ENCODE peak calls at places on chromosomes 6 and 20, in nine cellular contexts. V is HL-60, X is epithelial cell of esophagus, A is skeletal muscle cell, U is cardiac muscle cell, Z is lower lobe of right lung, Y is bronchial epithelial cell, D is HFF-Myc, K is gastrocnemius medialis. P is an unnamed sample.

GRCh38 chr6:11766589-11767450 is 11.8 kb downstream of the ADTRP start:
- DNase-seq in Z (no peak), U (no peak), Y (peak), V (no peak), X (peak), K (no peak), D (peak), A (peak), P (peak)

GRCh38 chr6:78701407-78701806 is 165.9 kb upstream of the IRAK1BP1 start:
- DNase-seq in K (no peak), Z (no peak), V (no peak), A (peak), U (no peak), Y (peak), D (peak), X (peak), P (peak)

GRCh38 chr20:9021699-9022098 is 47.2 kb upstream of the PLCB4 start:
- DNase-seq in K (no peak), X (peak), A (no peak), U (no peak), V (no peak), Y (no peak), D (no peak), Z (no peak), P (no peak)

GRCh38 chr6:37696841-37697735 is 595 bp downstream of the MDGA1 start:
- DNase-seq in A (no peak), Y (no peak), U (peak), V (no peak), X (peak), K (no peak), Z (no peak), D (no peak), P (peak)

GRCh38 chr6:75282706-75283105 is 1.9 kb downstream of the TMEM30A start:
- DNase-seq in Y (peak), Z (no peak), A (no peak), D (no peak), X (peak), K (no peak), U (no peak), V (no peak), P (no peak)

GRCh38 chr6:91634791-91635190 is 1047.9 kb upstream of the MAP3K7 start:
- DNase-seq in X (peak), D (no peak), A (no peak), K (no peak), V (no peak), Z (no peak), Y (peak), U (no peak), P (no peak)

GRCh38 chr20:59017493-59018231 is 1.6 kb upstream of the TUBB1 start:
- DNase-seq in U (no peak), Z (no peak), K (no peak), V (no peak), A (no peak), X (no peak), D (no peak), Y (no peak), P (no peak)

GRCh38 chr6:32113386-32114352 is 4.5 kb upstream of the TNXB start:
- DNase-seq in U (no peak), V (no peak), D (peak), Z (peak), K (peak), Y (no peak), A (peak), X (no peak), P (peak)

GRCh38 chr20:36109251-36109947 is 45.1 kb upstream of the EPB41L1 start:
- DNase-seq in A (no peak), Z (no peak), K (no peak), U (no peak), V (no peak), Y (no peak), X (no peak), D (no peak), P (peak)

GRCh38 chr6:15907914-15908518 is 220.9 kb upstream of the MYLIP start:
- DNase-seq in V (no peak), Z (no peak), X (peak), A (no peak), K (no peak), D (no peak), U (no peak), Y (peak), P (no peak)

GRCh38 chr20:3788685-3789155 is 2.2 kb upstream of the CENPB start:
- DNase-seq in X (no peak), A (no peak), D (no peak), V (no peak), Z (peak), K (no peak), U (no peak), Y (no peak), P (no peak)

GRCh38 chr6:158635427-158636073 is 9.0 kb downstream of the DYNLT1 start:
- DNase-seq in X (no peak), A (no peak), Y (no peak), Z (no peak), V (no peak), U (no peak), K (no peak), D (no peak), P (no peak)

GRCh38 chr6:12342664-12343063 is 52.5 kb downstream of the EDN1 start:
- DNase-seq in Z (no peak), K (no peak), U (no peak), D (no peak), Y (peak), V (no peak), X (no peak), A (no peak), P (no peak)

GRCh38 chr6:64254558-64254957 is 619.0 kb downstream of the PHF3 start:
- DNase-seq in U (no peak), D (no peak), V (no peak), Y (peak), A (no peak), X (peak), Z (no peak), K (no peak), P (no peak)

GRCh38 chr6:134351615-134352474 is 33.9 kb upstream of the SGK1 start:
- DNase-seq in K (peak), Y (no peak), D (no peak), U (no peak), Z (no peak), V (no peak), A (peak), X (no peak), P (no peak)

GRCh38 chr6:135233676-135234491 is 52.8 kb downstream of the MYB start:
- DNase-seq in U (no peak), X (no peak), D (no peak), Y (no peak), K (no peak), V (peak), Z (no peak), A (no peak), P (no peak)

GRCh38 chr6:69589626-69590025 is 207.2 kb downstream of the LMBRD1 start:
- DNase-seq in Y (no peak), D (no peak), U (no peak), V (no peak), K (no peak), A (no peak), Z (no peak), X (no peak), P (no peak)

GRCh38 chr6:144158133-144158532 is 7.8 kb downstream of the STX11 start:
- DNase-seq in K (peak), X (no peak), V (no peak), U (peak), Y (peak), D (no peak), Z (no peak), A (peak), P (peak)

GRCh38 chr6:106739387-106739786 is 110.0 kb downstream of the QRSL1 start:
- DNase-seq in K (peak), X (peak), D (no peak), V (no peak), Y (peak), U (no peak), A (no peak), Z (peak), P (peak)

GRCh38 chr20:25048519-25048952 is 9.4 kb downstream of the ACSS1 start:
- DNase-seq in X (no peak), D (no peak), U (no peak), A (no peak), Z (peak), V (peak), Y (no peak), K (peak), P (no peak)

GRCh38 chr6:84568971-84569370 is 195.4 kb downstream of the TBX18 start:
- DNase-seq in Y (peak), K (no peak), V (no peak), U (no peak), X (peak), Z (no peak), D (no peak), A (no peak), P (peak)

GRCh38 chr6:33209856-33210255 is 1.6 kb downstream of the RING1 start:
- DNase-seq in D (no peak), K (no peak), V (no peak), X (no peak), U (no peak), Z (no peak), A (no peak), Y (no peak), P (no peak)
- H3K4me3 ChIP-seq in D (no peak), K (no peak), V (no peak), X (no peak), U (no peak), Z (no peak), A (no peak), Y (no peak), P (no peak)

DNA sequence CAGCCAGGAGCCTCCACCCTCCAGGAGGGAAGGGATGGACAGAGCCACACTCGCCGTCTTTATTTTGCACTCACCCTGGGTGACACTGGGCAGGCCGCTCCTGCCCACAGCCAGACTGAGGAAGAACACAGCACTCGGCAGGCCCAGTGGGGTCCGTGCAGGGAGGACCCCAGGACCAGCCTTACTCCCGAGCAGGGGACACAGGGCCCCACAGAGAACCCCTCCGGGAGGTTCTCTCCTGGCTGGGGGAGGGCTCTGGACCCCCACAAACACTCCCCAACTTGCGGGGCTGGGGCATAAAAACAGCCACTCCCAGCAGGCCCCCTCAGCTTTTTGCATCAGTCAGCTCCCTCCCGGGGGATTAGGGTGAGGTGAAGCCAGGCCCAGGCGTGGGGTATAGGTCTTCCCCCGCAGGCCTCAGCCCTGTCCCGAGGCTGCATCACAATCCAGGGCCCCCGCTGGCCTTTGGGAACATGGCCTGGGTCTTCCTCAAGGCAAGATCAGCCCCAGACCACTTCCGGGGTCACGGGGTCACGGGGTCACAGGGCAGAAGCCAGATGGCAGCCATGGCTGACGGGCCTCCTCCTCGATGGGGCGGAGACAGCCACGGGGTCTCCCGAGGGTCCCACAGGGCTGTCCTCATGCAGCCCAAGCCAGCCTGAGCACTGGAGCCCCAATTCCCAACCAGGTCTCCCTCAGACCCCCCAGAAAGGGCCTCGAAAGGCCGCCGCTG is 3.2 kb downstream of the TNFRSF6B start:
- DNase-seq in A (no peak), V (no peak), D (no peak), U (no peak), Y (no peak), X (no peak), K (peak), Z (peak), P (no peak)
- H3K4me3 ChIP-seq in A (no peak), V (no peak), D (no peak), U (no peak), Y (no peak), X (no peak), K (no peak), Z (no peak), P (no peak)

DNA sequence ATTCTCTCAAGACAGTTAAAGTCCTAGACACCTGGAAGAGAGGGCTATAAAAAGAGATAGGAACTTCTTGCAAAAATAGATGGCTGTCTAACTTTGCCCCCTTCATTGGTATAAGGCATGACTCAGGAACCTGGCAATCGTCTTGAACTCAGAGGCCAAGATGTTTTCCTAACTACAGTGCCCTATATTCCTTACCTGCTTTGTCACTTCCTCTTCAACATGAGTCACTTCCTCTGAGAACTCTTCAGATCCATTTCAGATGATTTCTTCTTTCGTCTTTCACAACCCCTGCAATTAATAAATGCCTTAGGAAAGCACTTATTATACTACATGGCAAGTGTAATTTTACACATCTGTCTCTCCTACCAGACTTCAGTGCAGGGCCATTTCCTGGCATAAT is 83.5 kb downstream of the HAO1 start:
- DNase-seq in Z (no peak), Y (peak), X (peak), V (no peak), A (peak), K (no peak), U (no peak), D (peak), P (peak)
- H3K4me3 ChIP-seq in Z (no peak), Y (no peak), X (no peak), V (no peak), A (no peak), K (no peak), U (no peak), D (no peak), P (no peak)

DNA sequence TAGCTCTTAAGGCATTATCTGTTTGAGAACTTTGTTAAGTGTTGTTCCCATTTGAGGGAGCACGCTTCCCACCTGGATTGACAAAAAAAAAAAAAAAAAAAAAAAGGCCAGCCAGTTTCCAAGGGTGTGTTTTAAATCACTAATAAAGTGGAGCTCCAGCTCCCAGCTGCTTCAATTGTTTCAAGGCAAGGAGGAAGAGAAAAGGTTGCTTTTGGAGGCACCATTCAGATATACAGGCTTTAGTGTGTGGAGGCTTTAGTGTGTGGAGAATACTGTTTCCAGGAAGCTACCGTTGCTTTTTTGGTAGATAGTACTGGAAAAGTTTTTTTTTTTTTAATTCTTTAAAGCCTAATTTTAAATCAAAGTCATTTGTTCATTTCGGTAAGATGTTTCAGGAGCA is 17.3 kb downstream of the BMP2 start:
- DNase-seq in U (no peak), K (no peak), V (no peak), D (no peak), Z (no peak), X (no peak), Y (no peak), A (no peak), P (no peak)
- H3K4me3 ChIP-seq in U (no peak), K (no peak), V (no peak), D (no peak), Z (no peak), X (no peak), Y (no peak), A (no peak), P (no peak)

P was measured in AG10803.